ENCODE peak calls at places on chromosomes 3 and 15, in four cellular contexts. One of them, this sample, is unnamed.

GRCh38 chr15:98778263-98778959 is 130.1 kb downstream of the IGF1R start:
- DNase-seq in endothelial cell: no peak
- DNase-seq in lower leg skin: no peak
- DNase-seq in AG09309: no peak
- DNase-seq in this sample: peak; percentile 80

GRCh38 chr3:183158552-183159006 is 4.0 kb downstream of the LAMP3 start:
- DNase-seq in AG09309: no peak
- DNase-seq in lower leg skin: no peak
- DNase-seq in endothelial cell: no peak
- DNase-seq in this sample: no peak

GRCh38 chr3:122681294-122682015 is 816 bp downstream of the PARP14 start:
- DNase-seq in lower leg skin: no peak
- DNase-seq in endothelial cell: no peak
- DNase-seq in AG09309: no peak
- DNase-seq in this sample: no peak

GRCh38 chr3:71816141-71816540 is 31.2 kb upstream of the PROK2 start:
- DNase-seq in endothelial cell: no peak
- DNase-seq in AG09309: no peak
- DNase-seq in lower leg skin: no peak
- DNase-seq in this sample: no peak

GRCh38 chr3:170703121-170703588 is 117.3 kb upstream of the SLC7A14 start:
- DNase-seq in AG09309: peak; percentile 73
- DNase-seq in lower leg skin: no peak
- DNase-seq in endothelial cell: no peak
- DNase-seq in this sample: no peak

GRCh38 chr15:82999905-83000671 is 11.4 kb downstream of the C15orf40 start:
- DNase-seq in AG09309: no peak
- DNase-seq in endothelial cell: no peak
- DNase-seq in lower leg skin: no peak
- DNase-seq in this sample: no peak

GRCh38 chr15:35673093-35673573 is 127.2 kb upstream of the DPH6 start:
- DNase-seq in lower leg skin: no peak
- DNase-seq in AG09309: no peak
- DNase-seq in endothelial cell: peak; percentile 44
- DNase-seq in this sample: no peak

GRCh38 chr3:85560088-85560790 is 601.5 kb downstream of the CADM2 start:
- DNase-seq in lower leg skin: no peak
- DNase-seq in endothelial cell: no peak
- DNase-seq in AG09309: no peak
- DNase-seq in this sample: no peak

GRCh38 chr15:62482715-62483429 is 317.8 kb upstream of the C2CD4B start:
- DNase-seq in AG09309: peak; percentile 11
- DNase-seq in lower leg skin: no peak
- DNase-seq in endothelial cell: peak; percentile 55
- DNase-seq in this sample: no peak

GRCh38 chr3:114557791-114558190 is 264.0 kb downstream of the TIGIT start:
- DNase-seq in AG09309: no peak
- DNase-seq in endothelial cell: no peak
- DNase-seq in lower leg skin: no peak
- DNase-seq in this sample: no peak

GRCh38 chr3:107289354-107289753 is 87.9 kb upstream of the CCDC54 start:
- DNase-seq in AG09309: no peak
- DNase-seq in endothelial cell: no peak
- DNase-seq in lower leg skin: no peak
- DNase-seq in this sample: no peak

GRCh38 chr3:42195879-42196330 is 70.1 kb downstream of the CCK start:
- DNase-seq in endothelial cell: no peak
- DNase-seq in AG09309: no peak
- DNase-seq in lower leg skin: no peak
- DNase-seq in this sample: no peak

GRCh38 chr3:190281308-190282051 is 40.8 kb downstream of the CLDN1 start:
- DNase-seq in lower leg skin: no peak
- DNase-seq in endothelial cell: no peak
- DNase-seq in AG09309: no peak
- DNase-seq in this sample: peak; percentile 40

DNA sequence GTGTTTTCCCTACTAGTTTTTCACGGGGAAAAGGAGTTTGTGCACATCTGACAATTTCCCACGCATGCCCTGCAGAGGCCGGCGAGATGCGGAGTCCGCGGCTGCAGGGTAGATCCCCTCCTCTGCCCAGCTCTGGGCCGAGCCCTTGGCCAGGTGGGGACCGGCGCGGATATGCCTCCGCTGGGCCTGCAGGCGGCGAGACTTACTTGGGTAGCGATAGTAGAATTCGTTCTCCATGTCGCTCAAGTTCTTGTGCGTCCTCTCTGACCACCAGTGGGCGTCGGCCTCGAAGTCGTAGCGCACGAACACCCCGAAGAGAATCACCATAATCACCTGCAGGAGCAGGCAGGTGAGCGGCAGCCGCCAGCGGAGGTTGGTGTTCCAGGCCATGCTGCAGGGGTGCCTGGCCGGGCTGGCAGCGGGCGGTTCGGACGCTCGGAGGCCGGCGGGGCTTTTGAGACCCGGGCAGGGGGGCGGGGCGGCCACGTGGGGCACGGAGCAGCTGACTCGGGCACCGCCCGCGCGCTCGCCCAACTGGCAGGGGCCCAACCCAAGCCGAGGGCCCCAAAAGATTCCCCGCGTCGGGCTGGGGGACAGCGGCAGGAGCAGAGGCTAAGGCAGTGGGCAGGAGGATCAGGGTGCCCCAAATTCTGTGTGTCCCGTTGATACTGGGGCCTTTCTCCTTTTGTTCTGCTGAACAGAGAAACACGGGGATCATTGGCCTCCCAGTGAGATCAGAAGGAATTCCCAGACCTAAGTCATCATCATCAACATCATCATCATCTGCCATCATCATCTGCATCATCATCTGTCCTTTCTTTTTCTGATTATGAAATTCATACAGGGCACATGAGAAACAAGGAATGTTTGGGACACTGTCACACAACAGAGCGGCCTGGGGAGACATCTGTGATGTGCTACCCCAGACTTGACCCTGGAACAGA is at the start of gene RHCG:
- DNase-seq in lower leg skin: no peak
- DNase-seq in endothelial cell: peak; percentile 55
- DNase-seq in AG09309: no peak
- DNase-seq in this sample: no peak
- TF ChIP-seq CTCF in lower leg skin: no peak
- TF ChIP-seq CTCF in endothelial cell: peak; percentile 57
- TF ChIP-seq CTCF in AG09309: peak; percentile 19
- TF ChIP-seq CTCF in this sample: peak; percentile 16

GRCh38 chr3:38163117-38163870 is 2.0 kb upstream of the OXSR1 start:
- DNase-seq in endothelial cell: no peak
- DNase-seq in lower leg skin: no peak
- DNase-seq in AG09309: no peak
- DNase-seq in this sample: no peak
- TF ChIP-seq CTCF in endothelial cell: no peak
- TF ChIP-seq CTCF in lower leg skin: no peak
- TF ChIP-seq CTCF in AG09309: no peak
- TF ChIP-seq CTCF in this sample: no peak

GRCh38 chr15:37678124-37678523 is 256.3 kb upstream of the TMCO5A start:
- DNase-seq in endothelial cell: no peak
- DNase-seq in AG09309: no peak
- DNase-seq in lower leg skin: no peak
- DNase-seq in this sample: no peak

GRCh38 chr15:37679627-37680026 is 254.8 kb upstream of the TMCO5A start:
- DNase-seq in AG09309: no peak
- DNase-seq in lower leg skin: no peak
- DNase-seq in endothelial cell: no peak
- DNase-seq in this sample: no peak

GRCh38 chr15:37682304-37682703 is 252.1 kb upstream of the TMCO5A start:
- DNase-seq in lower leg skin: no peak
- DNase-seq in AG09309: no peak
- DNase-seq in endothelial cell: no peak
- DNase-seq in this sample: no peak
- TF ChIP-seq CTCF in lower leg skin: no peak
- TF ChIP-seq CTCF in AG09309: peak; percentile 12
- TF ChIP-seq CTCF in endothelial cell: no peak
- TF ChIP-seq CTCF in this sample: no peak

DNA sequence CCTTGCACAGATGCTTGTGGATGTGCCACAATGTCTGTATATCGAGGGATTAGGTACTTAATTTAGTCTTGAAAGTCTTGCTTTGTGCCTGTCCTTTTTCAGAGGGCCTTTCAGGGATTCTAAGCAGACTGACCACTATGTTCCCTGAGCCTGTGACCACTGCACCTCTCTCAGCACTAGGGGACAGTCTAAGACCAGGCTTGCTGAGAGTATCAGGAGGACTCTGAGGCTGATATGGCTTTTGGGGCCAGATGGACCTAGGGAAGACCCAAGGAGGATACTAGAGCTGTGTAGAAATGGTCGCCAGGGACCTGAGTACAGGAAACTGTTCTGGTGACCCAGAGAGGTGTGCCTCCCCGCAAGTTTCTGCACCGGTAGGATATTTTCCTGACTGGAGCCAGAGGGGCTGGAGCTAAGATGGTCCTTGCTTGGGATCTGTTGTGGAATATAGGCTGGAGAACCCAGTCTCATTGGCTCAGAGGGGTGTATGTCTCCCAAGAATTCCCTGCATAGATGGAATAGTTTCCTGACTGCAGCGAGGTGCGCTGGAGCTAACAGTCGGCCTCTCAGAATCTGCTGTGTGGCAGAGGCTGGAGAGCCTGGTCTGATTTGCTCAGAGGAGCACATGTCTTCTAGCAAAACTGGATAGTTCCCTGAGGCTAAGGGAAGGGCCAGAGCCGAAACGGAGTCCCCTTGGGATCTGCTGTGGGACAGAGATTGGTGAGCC is 213.2 kb upstream of the DCBLD2 start:
- DNase-seq in lower leg skin: no peak
- DNase-seq in AG09309: no peak
- DNase-seq in endothelial cell: peak; percentile 52
- DNase-seq in this sample: peak; percentile 28
- TF ChIP-seq CTCF in lower leg skin: no peak
- TF ChIP-seq CTCF in AG09309: peak; percentile 97
- TF ChIP-seq CTCF in endothelial cell: no peak
- TF ChIP-seq CTCF in this sample: peak; percentile 49

This sample was measured in adrenal gland.